ENCODE peak calls at places on chromosomes 2 and 18, in seven cellular contexts. I is osteocyte, F is NB4, Z is cardiac muscle cell, U is esophagus squamous epithelium, E is spleen, S is upper lobe of left lung. O is an unnamed sample.

GRCh38 chr2:176583530-176584101 is 314.4 kb downstream of the MTX2 start:
- DNase-seq in I (no peak), F (no peak), Z (no peak), U (no peak), E (no peak), S (no peak), O (no peak)

GRCh38 chr2:64192570-64193192 is 48.5 kb upstream of the PELI1 start:
- DNase-seq in I (no peak), F (peak; percentile 80), Z (no peak), U (no peak), E (no peak), S (no peak), O (no peak)

GRCh38 chr2:211455225-211455841 is 898.9 kb downstream of the CPS1 start:
- DNase-seq in I (no peak), F (peak; percentile 54), Z (peak; percentile 61), U (no peak), E (no peak), S (no peak), O (no peak)

GRCh38 chr2:150143087-150143536 is 344.4 kb downstream of the RND3 start:
- DNase-seq in I (no peak), F (no peak), Z (no peak), U (no peak), E (no peak), S (no peak), O (no peak)

GRCh38 chr18:28814365-28814764 is 637.4 kb upstream of the CDH2 start:
- DNase-seq in I (no peak), F (no peak), Z (no peak), U (no peak), E (no peak), S (no peak), O (no peak)

GRCh38 chr2:239190921-239191885 is 209.6 kb downstream of the HDAC4 start:
- DNase-seq in I (peak; percentile 77), F (no peak), Z (no peak), U (no peak), E (peak; percentile 54), S (no peak), O (no peak)

GRCh38 chr2:112150851-112151250 is 12.7 kb downstream of the FBLN7 start:
- DNase-seq in I (peak; percentile 59), F (no peak), Z (no peak), U (no peak), E (no peak), S (no peak), O (no peak)

GRCh38 chr18:40380657-40381441 is 1574.2 kb upstream of the PIK3C3 start:
- DNase-seq in I (no peak), F (no peak), Z (peak; percentile 3), U (no peak), E (no peak), S (no peak), O (no peak)

GRCh38 chr2:56287974-56288373 is 104.2 kb downstream of the CCDC85A start:
- DNase-seq in I (no peak), F (no peak), Z (no peak), U (no peak), E (no peak), S (no peak), O (no peak)
- TF ChIP-seq CTCF in I (no peak), F (no peak), Z (no peak), U (no peak), E (no peak), S (no peak), O (no peak)

GRCh38 chr2:235302263-235302662 is 191.6 kb upstream of the AGAP1 start:
- DNase-seq in I (peak; percentile 51), F (no peak), Z (no peak), U (no peak), E (no peak), S (no peak), O (no peak)

GRCh38 chr2:235301202-235302076 is 192.4 kb upstream of the AGAP1 start:
- DNase-seq in I (peak; percentile 23), F (no peak), Z (no peak), U (no peak), E (no peak), S (no peak), O (no peak)

GRCh38 chr2:235300368-235301201 is 193.3 kb upstream of the AGAP1 start:
- DNase-seq in I (peak; percentile 84), F (no peak), Z (no peak), U (no peak), E (no peak), S (peak; percentile 76), O (no peak)

GRCh38 chr2:235305678-235306077 is 188.2 kb upstream of the AGAP1 start:
- DNase-seq in I (peak; percentile 40), F (no peak), Z (no peak), U (no peak), E (no peak), S (no peak), O (no peak)

GRCh38 chr2:235303499-235304291 is 190.1 kb upstream of the AGAP1 start:
- DNase-seq in I (peak; percentile 80), F (no peak), Z (no peak), U (no peak), E (no peak), S (no peak), O (no peak)
- TF ChIP-seq CTCF in I (peak; percentile 15), F (peak; percentile 19), Z (no peak), U (no peak), E (no peak), S (no peak), O (no peak)

DNA sequence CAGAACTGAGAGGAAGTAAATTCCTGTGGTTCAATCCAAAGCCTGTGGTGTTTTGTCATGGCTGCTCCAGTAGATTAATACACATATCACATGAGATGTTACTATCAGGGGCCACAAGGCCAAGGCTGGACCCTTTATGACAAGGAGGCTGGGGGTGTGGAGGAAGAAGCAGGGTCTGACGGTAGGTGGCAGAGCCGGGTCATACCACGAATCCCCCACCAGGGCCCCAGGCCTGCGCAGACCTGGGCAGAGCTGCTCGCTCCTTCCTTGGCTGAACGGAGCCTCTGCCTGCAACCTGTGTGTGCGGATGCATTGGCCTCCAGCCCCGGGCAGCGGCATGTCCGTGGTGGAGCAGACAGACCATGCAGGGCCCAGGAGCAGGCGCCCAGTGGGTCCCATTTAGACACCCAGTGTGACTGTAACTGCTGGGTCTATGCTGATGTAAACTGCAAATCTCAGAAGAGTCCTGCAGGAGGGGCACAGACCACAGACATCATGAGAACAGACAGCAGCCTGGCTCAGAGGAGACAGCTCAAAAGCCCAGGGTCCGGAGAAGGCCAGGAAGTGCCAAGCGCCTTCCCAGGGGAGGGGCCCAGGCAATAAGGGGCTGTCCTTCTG is 155.2 kb downstream of the PXDN start:
- DNase-seq in I (no peak), F (peak; percentile 14), Z (no peak), U (no peak), E (no peak), S (peak; percentile 65), O (no peak)
- TF ChIP-seq CTCF in I (peak; percentile 47), F (peak; percentile 3), Z (no peak), U (no peak), E (peak; percentile 12), S (no peak), O (no peak)

DNA sequence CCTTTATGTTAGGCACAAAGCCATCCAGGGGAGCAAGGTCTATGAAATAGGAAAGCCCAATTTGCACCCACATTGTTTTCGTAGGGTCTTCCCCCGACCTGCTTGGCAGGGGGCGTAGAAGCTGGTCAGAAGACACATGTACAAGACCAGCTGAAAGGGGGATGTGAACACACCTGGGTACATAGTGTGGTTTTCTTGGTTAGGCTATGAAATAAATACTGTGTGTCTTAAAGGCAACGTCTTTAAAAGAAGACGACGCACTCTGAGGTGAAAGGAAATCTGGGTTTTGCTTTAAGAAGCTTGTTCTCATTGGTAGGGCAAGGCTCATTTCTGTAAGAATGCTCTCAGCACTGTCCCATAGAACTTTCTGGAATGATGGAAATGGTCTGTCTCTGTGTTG is 60.0 kb upstream of the KLF7 start:
- DNase-seq in I (no peak), F (no peak), Z (no peak), U (no peak), E (no peak), S (no peak), O (no peak)
- TF ChIP-seq CTCF in I (no peak), F (no peak), Z (no peak), U (no peak), E (no peak), S (no peak), O (no peak)

GRCh38 chr18:54020346-54020745 is 204.1 kb downstream of the MBD2 start:
- DNase-seq in I (no peak), F (no peak), Z (no peak), U (no peak), E (no peak), S (no peak), O (no peak)
- TF ChIP-seq CTCF in I (peak; percentile 23), F (no peak), Z (no peak), U (no peak), E (no peak), S (no peak), O (no peak)

O was measured in activated B cell treated with CpG ODN at 0.5 μM for 24 hours.